ENCODE peak calls at places on chromosomes 1 and 21, in seven cellular contexts. I is stimulated activated CD8-positive, alpha-beta memory T cell treated with anti-CD3 and anti-CD28 coated beads, Interleukin-15, amount 100 ng/mL, for 4 hours; S is trophoblast cell; B is GM13977; Y is activated naive CD4-positive, alpha-beta T cell treated with Interleukin-2 at 50 U/mL for 16 hours; J is lower lobe of right lung; Z is AG04450. G is an unnamed sample.

GRCh38 chr1:180536796-180537372 is 21.9 kb upstream of the OVAAL start:
- DNase-seq in I (no peak), S (no peak), B (no peak), Y (no peak), J (no peak), Z (no peak), G (no peak)

GRCh38 chr1:61183471-61184034 is 101.2 kb downstream of the NFIA start:
- DNase-seq in I (no peak), S (no peak), B (no peak), Y (no peak), J (no peak), Z (no peak), G (peak; percentile 58)

GRCh38 chr1:28921286-28921869 is 7.0 kb downstream of the EPB41 start:
- DNase-seq in I (no peak), S (no peak), B (no peak), Y (no peak), J (no peak), Z (no peak), G (no peak)

GRCh38 chr1:118145736-118146135 is 39.3 kb downstream of the SPAG17 start:
- DNase-seq in I (no peak), S (no peak), B (no peak), Y (no peak), J (no peak), Z (no peak), G (peak; percentile 25)

GRCh38 chr1:208437416-208437815 is 193.2 kb upstream of the PLXNA2 start:
- DNase-seq in I (no peak), S (no peak), B (no peak), Y (no peak), J (no peak), Z (no peak), G (peak; percentile 26)

GRCh38 chr21:41443562-41443961 is 17.5 kb downstream of the MX1 start:
- DNase-seq in I (no peak), S (no peak), B (no peak), Y (no peak), J (no peak), Z (no peak), G (no peak)

GRCh38 chr1:16013220-16013907 is 4.5 kb downstream of the HSPB7 start:
- DNase-seq in I (peak; percentile 48), S (no peak), B (peak; percentile 76), Y (peak; percentile 53), J (peak; percentile 42), Z (no peak), G (peak; percentile 74)

GRCh38 chr1:18110968-18111367 is 3.4 kb downstream of the IGSF21 start:
- DNase-seq in I (no peak), S (no peak), B (peak; percentile 34), Y (no peak), J (no peak), Z (no peak), G (no peak)

GRCh38 chr1:15455522-15455921 is 1.0 kb upstream of the CELA2A start:
- DNase-seq in I (no peak), S (no peak), B (no peak), Y (no peak), J (no peak), Z (no peak), G (peak; percentile 16)

GRCh38 chr1:6099297-6099696 is 53.6 kb downstream of the KCNAB2 start:
- DNase-seq in I (no peak), S (no peak), B (no peak), Y (no peak), J (peak; percentile 37), Z (no peak), G (no peak)

GRCh38 chr1:106534612-106535011 is 521.9 kb upstream of the PRMT6 start:
- DNase-seq in I (no peak), S (no peak), B (no peak), Y (no peak), J (no peak), Z (no peak), G (no peak)

GRCh38 chr1:73593804-73594203 is 604.2 kb downstream of the LRRIQ3 start:
- DNase-seq in I (no peak), S (no peak), B (no peak), Y (no peak), J (no peak), Z (no peak), G (no peak)

GRCh38 chr1:87968259-87968955 is 639.7 kb downstream of the LMO4 start:
- DNase-seq in I (no peak), S (no peak), B (no peak), Y (no peak), J (no peak), Z (no peak), G (peak; percentile 85)

GRCh38 chr1:156246762-156247459 is 945 bp downstream of the PAQR6 start:
- DNase-seq in I (no peak), S (no peak), B (no peak), Y (no peak), J (no peak), Z (no peak), G (no peak)

GRCh38 chr1:161133220-161133740 is 813 bp upstream of the DEDD start:
- DNase-seq in I (no peak), S (no peak), B (no peak), Y (no peak), J (no peak), Z (no peak), G (no peak)

GRCh38 chr1:25869909-25870606 is 5.5 kb downstream of the PAQR7 start:
- DNase-seq in I (no peak), S (no peak), B (no peak), Y (no peak), J (no peak), Z (no peak), G (no peak)

GRCh38 chr1:21069549-21069948 is 107.1 kb downstream of the EIF4G3 start:
- DNase-seq in I (no peak), S (peak; percentile 11), B (no peak), Y (no peak), J (no peak), Z (peak; percentile 61), G (peak; percentile 66)

GRCh38 chr1:43285269-43285986 is at the start of gene C1orf210:
- DNase-seq in I (no peak), S (peak; percentile 90), B (no peak), Y (no peak), J (peak; percentile 95), Z (no peak), G (no peak)

GRCh38 chr1:237071641-237072420 is 29.8 kb downstream of the RYR2 start:
- DNase-seq in I (no peak), S (no peak), B (no peak), Y (no peak), J (no peak), Z (no peak), G (no peak)

GRCh38 chr1:82560566-82560965 is 759.8 kb downstream of the ADGRL2 start:
- DNase-seq in I (no peak), S (no peak), B (no peak), Y (no peak), J (no peak), Z (no peak), G (no peak)

GRCh38 chr1:183633676-183634343 is 1.8 kb downstream of the ARPC5 start:
- DNase-seq in I (no peak), S (no peak), B (peak; percentile 40), Y (no peak), J (no peak), Z (peak; percentile 84), G (peak; percentile 91)

GRCh38 chr1:66931548-66932124 is 6.8 kb downstream of the MIER1 start:
- DNase-seq in I (no peak), S (no peak), B (no peak), Y (no peak), J (no peak), Z (no peak), G (no peak)

GRCh38 chr21:38740131-38740530 is 65.6 kb upstream of the ETS2 start:
- DNase-seq in I (no peak), S (no peak), B (no peak), Y (no peak), J (no peak), Z (no peak), G (peak; percentile 27)

GRCh38 chr1:195763907-195764183 is 844.4 kb downstream of the KCNT2 start:
- DNase-seq in I (no peak), S (peak; percentile 78), B (no peak), Y (no peak), J (no peak), Z (no peak), G (no peak)

GRCh38 chr1:27979151-27979858 is 19.5 kb downstream of the XKR8 start:
- DNase-seq in I (no peak), S (no peak), B (peak; percentile 36), Y (no peak), J (no peak), Z (peak; percentile 48), G (peak; percentile 72)

GRCh38 chr1:208078752-208079151 is 165.4 kb downstream of the PLXNA2 start:
- DNase-seq in I (no peak), S (no peak), B (no peak), Y (no peak), J (no peak), Z (no peak), G (no peak)

GRCh38 chr1:163875214-163875926 is 553.6 kb downstream of the NUF2 start:
- DNase-seq in I (no peak), S (no peak), B (no peak), Y (no peak), J (no peak), Z (no peak), G (no peak)

GRCh38 chr1:180269848-180270766 is 40.0 kb downstream of the LHX4 start:
- DNase-seq in I (no peak), S (peak; percentile 67), B (no peak), Y (no peak), J (no peak), Z (no peak), G (no peak)

GRCh38 chr1:228378453-228379164 is 28.0 kb downstream of the TRIM11 start:
- DNase-seq in I (no peak), S (peak; percentile 27), B (peak; percentile 72), Y (peak; percentile 48), J (peak; percentile 83), Z (peak; percentile 57), G (peak; percentile 70)

GRCh38 chr1:117795190-117795589 is 134.2 kb downstream of the GDAP2 start:
- DNase-seq in I (no peak), S (no peak), B (no peak), Y (no peak), J (no peak), Z (peak; percentile 73), G (peak; percentile 74)

GRCh38 chr1:192809286-192810252 is 730 bp downstream of the RGS2 start:
- DNase-seq in I (no peak), S (no peak), B (no peak), Y (peak; percentile 59), J (peak; percentile 59), Z (no peak), G (peak; percentile 69)

GRCh38 chr1:89842547-89843278 is 21.9 kb downstream of the LRRC8D start:
- DNase-seq in I (no peak), S (no peak), B (peak; percentile 49), Y (no peak), J (no peak), Z (no peak), G (peak; percentile 68)

GRCh38 chr21:25464275-25464674 is 143.0 kb downstream of the MRPL39 start:
- DNase-seq in I (no peak), S (no peak), B (no peak), Y (peak; percentile 27), J (no peak), Z (no peak), G (no peak)

GRCh38 chr1:33346921-33347649 is 26.2 kb upstream of the A3GALT2 start:
- DNase-seq in I (no peak), S (no peak), B (no peak), Y (no peak), J (no peak), Z (no peak), G (peak; percentile 91)

GRCh38 chr1:25028910-25029599 is 99.0 kb upstream of the RUNX3 start:
- DNase-seq in I (no peak), S (no peak), B (no peak), Y (peak; percentile 44), J (no peak), Z (no peak), G (no peak)

G was measured in astrocyte of the spinal cord.